ENCODE peak calls at places on chromosomes 1 and 21, in four cellular contexts. Z is adrenal gland, I is lung, G is ascending aorta. E is an unnamed sample. For H3K36me3 and H3K27me3, the result is how much of the 10 kb centered on the place peaks cover.

GRCh38 chr1:212106286-212106792 is 70.8 kb downstream of the DTL start:
- DNase-seq in Z (no peak), I (no peak), G (no peak), E (no peak)

GRCh38 chr21:45120975-45121374 is 46.6 kb downstream of the ADARB1 start:
- DNase-seq in Z (no peak), I (no peak), G (no peak), E (no peak)

GRCh38 chr1:107047602-107048001 is 8.9 kb upstream of the PRMT6 start:
- DNase-seq in Z (no peak), I (no peak), G (no peak), E (no peak)

GRCh38 chr1:233500111-233500510 is 113.8 kb upstream of the KCNK1 start:
- DNase-seq in Z (no peak), I (no peak), G (no peak), E (no peak)

GRCh38 chr1:154419620-154420020 is 14.5 kb downstream of the IL6R start:
- DNase-seq in Z (peak), I (peak), G (peak), E (peak)

GRCh38 chr1:20192364-20192763 is 6.0 kb upstream of the PLA2G2C start:
- DNase-seq in Z (no peak), I (no peak), G (no peak), E (no peak)

GRCh38 chr1:39653546-39654031 is 14.1 kb upstream of the HEYL start:
- DNase-seq in Z (peak), I (peak), G (peak), E (peak)

GRCh38 chr1:233689017-233689747 is 75.3 kb downstream of the KCNK1 start:
- DNase-seq in Z (no peak), I (no peak), G (no peak), E (no peak)

GRCh38 chr1:27021347-27022031 is 8.8 kb upstream of the TENT5B start:
- DNase-seq in Z (no peak), I (no peak), G (no peak), E (no peak)

GRCh38 chr1:1785666-1786065 is 7.4 kb upstream of the NADK start:
- DNase-seq in Z (no peak), I (no peak), G (no peak), E (no peak)

GRCh38 chr1:1788136-1788535 is 9.9 kb upstream of the NADK start:
- DNase-seq in Z (no peak), I (no peak), G (no peak), E (no peak)

GRCh38 chr1:1788646-1789431 is 10.6 kb upstream of the NADK start:
- DNase-seq in Z (no peak), I (no peak), G (no peak), E (no peak)

GRCh38 chr1:1784933-1785332 is 6.7 kb upstream of the NADK start:
- DNase-seq in Z (no peak), I (no peak), G (no peak), E (no peak)

DNA sequence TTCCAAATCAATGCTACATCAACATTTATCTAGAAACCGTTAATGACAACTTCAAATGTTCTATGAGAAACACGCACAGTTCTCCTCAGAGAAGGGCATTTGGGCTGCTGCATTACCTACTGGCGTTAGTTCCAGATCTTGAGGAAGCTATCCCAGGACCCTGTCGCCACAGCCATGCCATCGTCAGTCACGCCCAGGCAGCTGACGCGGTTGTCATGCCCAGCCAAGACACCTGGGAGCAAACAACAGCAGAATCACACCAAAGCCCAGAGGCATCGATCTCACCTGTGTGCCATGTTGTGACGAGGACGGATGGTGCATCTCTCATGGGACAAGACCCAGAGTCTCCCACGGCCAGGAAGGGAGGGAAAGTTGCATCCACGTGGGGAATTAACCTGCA is 8.9 kb upstream of the NADK start:
- DNase-seq in Z (no peak), I (no peak), G (no peak), E (no peak)
- H3K36me3 ChIP-seq in Z (half or more), I (under half), G (half or more), E (half or more)

DNA sequence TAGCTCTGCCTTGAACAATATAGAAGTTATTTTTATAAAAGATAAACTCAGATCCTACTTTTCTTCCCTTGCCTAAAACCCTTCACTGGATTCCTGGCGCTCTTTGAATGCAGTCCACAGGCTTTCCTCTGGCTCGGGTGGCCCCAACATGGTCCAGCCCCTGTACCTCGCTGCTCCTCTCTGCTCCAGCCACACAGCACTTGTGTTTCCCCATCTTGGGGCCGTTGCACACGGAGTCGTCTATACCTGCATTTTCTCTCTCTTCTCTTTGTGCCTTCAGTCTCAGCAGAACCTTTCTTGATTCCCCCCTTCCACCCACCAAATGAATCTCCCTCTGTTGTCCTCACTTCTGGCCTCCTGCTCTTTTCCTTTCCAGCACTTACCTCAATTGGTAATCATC is 266.6 kb downstream of the PTPRU start:
- DNase-seq in Z (no peak), I (no peak), G (peak), E (no peak)
- H3K27me3 ChIP-seq in Z (under half), I (under half), G (under half), E (under half)

DNA sequence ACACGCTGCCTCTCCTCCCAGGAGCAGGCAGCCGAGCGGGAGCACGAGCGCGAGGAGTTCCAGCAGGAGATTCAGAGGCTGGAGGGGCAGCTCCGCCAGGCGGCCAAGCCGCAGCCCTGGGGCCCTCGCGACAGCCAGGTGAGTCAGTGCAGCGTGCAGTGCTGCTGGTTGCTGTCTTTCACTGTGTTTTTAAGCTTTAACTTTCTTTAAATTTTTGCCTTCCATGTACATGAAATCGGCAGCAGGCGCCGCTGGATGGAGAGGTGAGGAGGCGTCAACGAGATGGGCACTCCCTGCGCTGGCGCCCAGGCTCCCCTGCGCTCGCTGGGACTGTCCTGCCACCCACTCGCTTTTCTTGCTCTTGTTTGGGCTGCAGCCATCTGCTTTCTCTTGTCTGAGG is 60.7 kb upstream of the DIP2A start:
- DNase-seq in Z (no peak), I (no peak), G (no peak), E (no peak)
- H3K36me3 ChIP-seq in Z (half or more), I (under half), G (under half), E (half or more)

GRCh38 chr1:6421266-6421665 is 1.5 kb upstream of the HES2 start:
- DNase-seq in Z (no peak), I (no peak), G (no peak), E (no peak)
- H3K27me3 ChIP-seq in Z (half or more), I (under half), G (under half), E (under half)

GRCh38 chr1:43786201-43786958 is 79.0 kb downstream of the ST3GAL3 start:
- DNase-seq in Z (no peak), I (no peak), G (no peak), E (no peak)

GRCh38 chr1:43786975-43787374 is 79.6 kb downstream of the ST3GAL3 start:
- DNase-seq in Z (no peak), I (no peak), G (no peak), E (no peak)

GRCh38 chr1:43783096-43783670 is 75.8 kb downstream of the ST3GAL3 start:
- DNase-seq in Z (no peak), I (no peak), G (no peak), E (no peak)

GRCh38 chr1:43781574-43781973 is 74.2 kb downstream of the ST3GAL3 start:
- DNase-seq in Z (no peak), I (no peak), G (no peak), E (no peak)

DNA sequence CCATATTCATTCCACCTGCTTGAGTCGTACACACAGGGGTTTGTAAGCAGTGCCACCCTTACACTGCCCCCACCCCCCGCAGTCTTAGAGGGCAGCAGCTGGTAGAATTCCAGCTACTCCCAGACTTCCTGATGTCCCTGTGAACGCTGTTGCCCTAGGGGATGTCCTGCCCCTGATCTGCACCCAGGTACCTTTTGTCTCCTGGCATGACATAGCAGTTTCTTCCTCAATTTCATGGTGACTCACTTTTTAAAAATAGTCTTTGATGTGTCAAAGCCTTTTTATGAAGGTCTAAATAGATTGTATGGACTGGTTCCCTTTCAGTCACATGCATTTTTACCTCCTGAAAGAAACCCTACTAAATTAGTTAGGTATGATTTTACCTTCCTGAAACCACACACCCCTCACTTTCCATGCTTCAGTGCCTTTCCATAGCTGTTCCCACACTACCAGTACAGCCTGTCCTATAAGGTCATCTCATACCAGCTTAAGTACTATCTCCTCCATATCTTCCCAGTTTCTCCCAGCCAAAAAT is 76.4 kb downstream of the ST3GAL3 start:
- DNase-seq in Z (no peak), I (no peak), G (no peak), E (no peak)
- H3K36me3 ChIP-seq in Z (under half), I (under half), G (under half), E (under half)

DNA sequence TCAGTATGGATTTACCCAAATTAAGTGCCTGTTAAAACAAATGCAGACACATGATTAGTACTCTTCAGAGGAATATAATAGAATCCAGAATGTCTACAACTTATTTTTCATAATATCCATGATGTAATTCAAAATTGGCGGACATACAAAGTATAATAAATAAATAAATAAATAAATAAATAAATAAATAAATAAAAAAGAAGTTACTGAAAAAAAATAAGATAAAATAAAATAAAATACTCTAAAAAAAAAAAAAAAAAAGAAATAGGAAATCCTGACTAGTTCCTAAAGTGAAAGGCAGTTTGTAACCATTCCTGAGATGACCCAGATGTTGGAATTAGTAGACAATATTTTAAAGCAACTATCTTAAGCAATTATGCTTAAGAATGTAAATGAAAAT is 219.0 kb upstream of the SPAG17 start:
- DNase-seq in Z (no peak), I (no peak), G (no peak), E (no peak)
- H3K27me3 ChIP-seq in Z (under half), I (under half), G (under half), E (under half)

GRCh38 chr1:91997607-91998195 is 32.1 kb upstream of the EPHX4 start:
- DNase-seq in Z (peak), I (no peak), G (no peak), E (peak)
- H3K36me3 ChIP-seq in Z (under half), I (under half), G (under half), E (under half)

GRCh38 chr1:17561561-17561985 is 22.1 kb downstream of the ARHGEF10L start:
- DNase-seq in Z (peak), I (no peak), G (peak), E (peak)

GRCh38 chr1:17562375-17562774 is 22.9 kb downstream of the ARHGEF10L start:
- DNase-seq in Z (no peak), I (no peak), G (no peak), E (no peak)

GRCh38 chr1:17564458-17565393 is 25.2 kb downstream of the ARHGEF10L start:
- DNase-seq in Z (no peak), I (peak), G (peak), E (no peak)

GRCh38 chr1:17565551-17565971 is 26.1 kb downstream of the ARHGEF10L start:
- DNase-seq in Z (no peak), I (no peak), G (no peak), E (no peak)

DNA sequence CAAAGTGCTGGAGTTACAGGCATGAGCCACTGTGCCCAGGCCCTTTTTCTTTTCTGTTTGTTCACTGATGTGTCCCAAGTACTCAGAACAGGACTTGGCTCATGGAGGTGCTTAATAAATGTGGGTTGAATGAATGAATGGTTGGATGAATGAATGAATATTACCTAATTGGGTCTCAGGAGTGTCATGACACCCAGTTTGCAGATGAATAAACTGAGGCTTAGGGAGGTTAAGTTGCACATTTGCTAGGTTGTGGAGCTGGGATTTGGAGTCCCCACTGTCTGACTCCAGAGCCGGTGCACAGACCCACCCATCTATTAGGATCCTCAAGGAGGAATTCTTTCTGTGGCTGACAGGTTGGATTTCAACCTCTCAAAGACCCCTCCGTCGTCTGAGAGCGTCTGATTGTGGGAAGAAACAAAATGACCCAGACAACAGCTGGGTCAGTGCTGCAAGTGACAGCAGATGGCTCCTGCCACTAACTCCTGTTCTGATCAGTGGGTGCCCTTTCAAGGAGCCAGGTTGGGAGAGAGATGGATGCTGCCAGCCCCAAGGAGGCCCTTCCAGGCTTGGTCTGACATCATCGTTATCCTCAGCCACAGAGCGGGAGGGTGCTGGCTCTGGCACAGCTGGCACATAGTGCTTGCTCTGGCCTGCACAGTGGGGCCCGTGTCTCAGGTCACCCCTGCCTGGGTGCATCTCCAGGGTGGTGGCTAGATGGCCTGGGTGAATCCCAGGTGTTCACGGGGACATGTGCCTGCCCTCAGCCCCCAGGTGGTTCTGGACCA is 24.2 kb downstream of the ARHGEF10L start:
- DNase-seq in Z (no peak), I (no peak), G (peak), E (peak)
- H3K27me3 ChIP-seq in Z (under half), I (under half), G (under half), E (under half)

GRCh38 chr1:111706921-111707320 is 32.3 kb downstream of the INKA2 start:
- DNase-seq in Z (no peak), I (no peak), G (no peak), E (no peak)

GRCh38 chr1:111705841-111706240 is 33.4 kb downstream of the INKA2 start:
- DNase-seq in Z (no peak), I (no peak), G (no peak), E (no peak)

GRCh38 chr1:111704776-111705175 is 34.4 kb downstream of the INKA2 start:
- DNase-seq in Z (no peak), I (no peak), G (no peak), E (no peak)

GRCh38 chr1:111709986-111710385 is 29.2 kb downstream of the INKA2 start:
- DNase-seq in Z (no peak), I (no peak), G (no peak), E (no peak)

DNA sequence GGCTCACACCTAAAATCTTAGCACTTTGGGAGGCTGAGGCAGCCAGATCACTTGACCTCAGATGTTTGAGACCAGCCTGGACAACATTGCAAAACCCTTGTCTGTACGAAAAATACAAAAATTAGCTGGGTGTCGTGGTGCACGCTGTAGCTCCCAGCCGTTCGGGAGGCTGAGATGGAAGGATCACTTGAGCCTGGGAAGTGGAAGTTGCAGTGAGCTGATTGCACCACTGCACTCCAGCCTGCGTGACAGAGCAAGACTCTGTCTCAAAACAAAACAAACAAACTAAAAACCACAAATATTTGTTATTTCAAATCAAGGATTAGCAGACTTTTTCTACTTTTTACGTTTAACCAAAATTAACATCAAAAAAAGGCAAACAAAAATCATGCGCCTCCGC is 31.3 kb downstream of the INKA2 start:
- DNase-seq in Z (no peak), I (no peak), G (no peak), E (no peak)
- H3K36me3 ChIP-seq in Z (half or more), I (under half), G (under half), E (under half)

E was measured in MG63.